ENCODE peak calls at places on chromosome 10, in five cellular contexts. O is endothelial cell, H is epithelial cell of proximal tubule, Z is fibroblast of pulmonary artery, K is right lobe of liver. P is an unnamed sample.

GRCh38 chr10:21315321-21316220 is 209.9 kb downstream of the SKIDA1 start:
- DNase-seq in H (peak), K (no peak), O (no peak), Z (peak), P (peak)

GRCh38 chr10:29481906-29482440 is 152.8 kb downstream of the SVIL start:
- DNase-seq in K (no peak), Z (peak), H (no peak), O (no peak), P (no peak)

GRCh38 chr10:107104026-107104652 is 60.4 kb downstream of the SORCS1 start:
- DNase-seq in K (no peak), H (no peak), O (no peak), Z (no peak), P (no peak)

GRCh38 chr10:51405580-51406367 is 293.6 kb downstream of the CSTF2T start:
- DNase-seq in K (no peak), O (no peak), Z (peak), H (no peak), P (no peak)

GRCh38 chr10:32104622-32105509 is 48.6 kb upstream of the KIF5B start:
- DNase-seq in K (no peak), O (no peak), Z (no peak), H (no peak), P (no peak)

GRCh38 chr10:91036807-91037405 is 116.0 kb upstream of the ANKRD1 start:
- DNase-seq in Z (peak), H (no peak), K (no peak), O (no peak), P (no peak)

GRCh38 chr10:7787150-7787856 is 490 bp downstream of the KIN start:
- DNase-seq in O (no peak), K (no peak), H (no peak), Z (no peak), P (no peak)

GRCh38 chr10:61942997-61943457 is 41.5 kb downstream of the ARID5B start:
- DNase-seq in O (no peak), H (no peak), Z (peak), K (no peak), P (no peak)

GRCh38 chr10:122062831-122063674 is 74.1 kb downstream of the TACC2 start:
- DNase-seq in K (peak), Z (peak), O (peak), H (peak), P (peak)

GRCh38 chr10:12708921-12709320 is 292.6 kb downstream of the CCDC3 start:
- DNase-seq in K (no peak), Z (no peak), O (no peak), H (no peak), P (no peak)

GRCh38 chr10:77892021-77892739 is 34.4 kb downstream of the DLG5 start:
- DNase-seq in O (no peak), Z (no peak), H (no peak), K (no peak), P (no peak)

GRCh38 chr10:70368774-70369482 is 13.5 kb downstream of the LRRC20 start:
- DNase-seq in K (peak), O (no peak), Z (no peak), H (no peak), P (no peak)

GRCh38 chr10:116132716-116133420 is 140.1 kb downstream of the GFRA1 start:
- DNase-seq in H (no peak), Z (no peak), O (no peak), K (no peak), P (no peak)

GRCh38 chr10:90602815-90603600 is 254.8 kb downstream of the HTR7 start:
- DNase-seq in O (no peak), K (no peak), H (peak), Z (peak), P (peak)

GRCh38 chr10:71092812-71093391 is 119.5 kb upstream of the UNC5B start:
- DNase-seq in H (no peak), O (no peak), K (no peak), Z (no peak), P (no peak)

GRCh38 chr10:12634532-12634931 is 285.2 kb downstream of the CAMK1D start:
- DNase-seq in O (no peak), Z (no peak), H (no peak), K (no peak), P (no peak)

GRCh38 chr10:122485670-122486069 is 24.3 kb downstream of the HTRA1 start:
- DNase-seq in H (no peak), Z (peak), K (no peak), O (no peak), P (no peak)

GRCh38 chr10:110209926-110210662 is 2.7 kb downstream of the MXI1 start:
- DNase-seq in H (no peak), Z (peak), K (peak), O (peak), P (no peak)

GRCh38 chr10:128018704-128019103 is 107.5 kb downstream of the MKI67 start:
- DNase-seq in O (no peak), H (no peak), Z (no peak), K (no peak), P (no peak)

GRCh38 chr10:1177936-1178335 is 121.8 kb downstream of the WDR37 start:
- DNase-seq in O (no peak), H (no peak), K (peak), Z (no peak), P (no peak)

GRCh38 chr10:7671121-7671520 is 4.4 kb upstream of the ITIH5 start:
- DNase-seq in K (no peak), O (no peak), H (no peak), Z (no peak), P (no peak)

GRCh38 chr10:46552526-46553237 is 3.8 kb downstream of the GPRIN2 start:
- DNase-seq in K (no peak), O (no peak), Z (no peak), H (no peak), P (no peak)

GRCh38 chr10:58517071-58517470 is 4.4 kb downstream of the BICC1 start:
- DNase-seq in Z (no peak), K (no peak), H (peak), O (no peak), P (no peak)
- TF ChIP-seq CTCF in Z (no peak), K (no peak), H (peak), O (no peak), P (no peak)

GRCh38 chr10:14200645-14201534 is 129.8 kb downstream of the FRMD4A start:
- DNase-seq in K (no peak), Z (no peak), H (no peak), O (peak), P (no peak)
- TF ChIP-seq CTCF in K (peak), Z (peak), H (peak), O (peak), P (peak)

GRCh38 chr10:60747817-60748469 is 30.3 kb upstream of the CDK1 start:
- DNase-seq in H (no peak), K (no peak), Z (no peak), O (no peak), P (no peak)
- TF ChIP-seq CTCF in H (no peak), K (no peak), Z (no peak), O (no peak), P (no peak)

GRCh38 chr10:5584895-5585516 is 60.2 kb downstream of the CALML3 start:
- DNase-seq in H (peak), Z (peak), O (no peak), K (no peak), P (peak)
- TF ChIP-seq CTCF in H (peak), Z (no peak), O (no peak), K (no peak), P (no peak)

DNA sequence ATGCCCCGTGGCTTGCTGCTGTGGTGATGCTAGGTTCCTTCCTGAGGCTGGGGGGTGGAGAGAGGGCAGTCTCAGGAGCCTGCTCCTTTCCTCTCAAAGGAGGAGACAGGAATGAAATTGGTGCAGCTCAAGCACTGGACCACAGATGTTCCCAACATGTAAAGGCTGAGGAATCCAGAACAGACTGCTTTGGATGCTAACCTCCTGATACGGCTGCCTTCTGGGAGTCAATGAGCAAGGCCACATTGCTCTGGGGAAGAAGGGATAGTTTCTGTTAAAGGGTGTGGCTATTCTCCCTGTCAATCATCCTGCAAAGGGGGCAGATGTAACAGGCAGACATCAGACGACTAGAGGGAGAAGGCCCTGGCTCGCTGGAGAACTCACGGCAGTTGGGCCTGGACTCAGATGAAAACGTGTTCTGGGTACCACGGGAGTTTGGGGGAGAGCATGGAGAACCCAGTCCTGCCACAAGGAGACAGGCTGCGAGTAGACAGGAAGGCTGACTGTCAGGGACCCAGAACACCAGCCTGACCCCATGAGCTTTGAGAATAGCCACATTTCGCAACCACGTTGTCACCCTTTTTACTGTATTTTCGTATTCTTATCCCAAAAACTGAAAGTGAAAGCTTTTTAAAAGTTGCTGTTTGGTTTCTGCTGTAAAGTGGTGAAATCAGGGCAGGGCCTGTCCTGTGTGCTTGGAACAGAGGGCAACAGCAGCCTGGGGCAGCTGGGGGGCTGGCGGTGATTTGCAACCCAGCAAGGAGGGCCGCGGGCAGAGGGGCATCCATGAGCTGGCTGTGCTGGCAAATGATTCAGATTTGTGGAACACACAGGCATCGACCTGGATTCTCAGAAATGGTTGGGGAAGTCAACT is 95.4 kb downstream of the MYOF start:
- DNase-seq in O (no peak), Z (no peak), H (no peak), K (no peak), P (no peak)
- TF ChIP-seq CTCF in O (no peak), Z (no peak), H (no peak), K (no peak), P (no peak)

GRCh38 chr10:111650088-111650487 is 533.5 kb downstream of the GPAM start:
- DNase-seq in Z (no peak), O (no peak), K (no peak), H (no peak), P (no peak)
- TF ChIP-seq CTCF in Z (no peak), O (no peak), K (no peak), H (no peak), P (no peak)

GRCh38 chr10:124013916-124014315 is 79.5 kb downstream of the CHST15 start:
- DNase-seq in H (no peak), Z (no peak), O (no peak), K (peak), P (no peak)
- TF ChIP-seq CTCF in H (no peak), Z (no peak), O (no peak), K (no peak), P (no peak)

P was measured in kidney epithelial cell.